ENCODE peak calls at places on chromosomes 6 and 20, in five cellular contexts. S is neuronal stem cell, W is IMR-90, Y is H1, Z is trophoblast cell. K is an unnamed sample.

GRCh38 chr6:84462697-84463096 is 235.3 kb upstream of the CEP162 start:
- DNase-seq in S (no peak), W (peak; percentile 17), Y (no peak), Z (no peak), K (peak; percentile 29)

GRCh38 chr6:34025851-34026250 is 120.0 kb downstream of the GRM4 start:
- DNase-seq in S (no peak), W (no peak), Y (no peak), Z (no peak), K (no peak)

GRCh38 chr6:118565317-118565960 is 17.3 kb downstream of the PLN start:
- DNase-seq in S (no peak), W (peak; percentile 33), Y (no peak), Z (peak; percentile 34), K (peak; percentile 17)

GRCh38 chr20:32007787-32008616 is 2.2 kb upstream of the CCM2L start:
- DNase-seq in S (no peak), W (no peak), Y (peak; percentile 62), Z (no peak), K (no peak)

GRCh38 chr20:52231230-52231746 is 39.7 kb upstream of the ZFP64 start:
- DNase-seq in S (no peak), W (no peak), Y (no peak), Z (no peak), K (no peak)

GRCh38 chr6:169320013-169320412 is 66.4 kb upstream of the THBS2 start:
- DNase-seq in S (no peak), W (peak; percentile 31), Y (no peak), Z (no peak), K (no peak)

GRCh38 chr6:15475261-15475660 is 187.6 kb downstream of the DTNBP1 start:
- DNase-seq in S (no peak), W (no peak), Y (no peak), Z (no peak), K (no peak)

GRCh38 chr20:31822421-31823330 is 3.5 kb downstream of the MYLK2 start:
- DNase-seq in S (peak; percentile 84), W (peak; percentile 46), Y (peak; percentile 97), Z (peak; percentile 46), K (peak; percentile 74)

GRCh38 chr6:6319947-6320811 is at the start of gene F13A1:
- DNase-seq in S (no peak), W (no peak), Y (peak; percentile 72), Z (no peak), K (no peak)

GRCh38 chr20:20525756-20526155 is 157.9 kb downstream of the INSM1 start:
- DNase-seq in S (no peak), W (no peak), Y (no peak), Z (no peak), K (no peak)

GRCh38 chr6:18493421-18493891 is 106.3 kb downstream of the RNF144B start:
- DNase-seq in S (no peak), W (no peak), Y (no peak), Z (no peak), K (no peak)

GRCh38 chr6:134853111-134854055 is 96.5 kb downstream of the ALDH8A1 start:
- DNase-seq in S (no peak), W (peak; percentile 79), Y (no peak), Z (no peak), K (no peak)

GRCh38 chr6:155890409-155890808 is 434.8 kb upstream of the NOX3 start:
- DNase-seq in S (no peak), W (no peak), Y (no peak), Z (no peak), K (no peak)

GRCh38 chr6:46935687-46936086 is 13.9 kb upstream of the ADGRF5 start:
- DNase-seq in S (no peak), W (no peak), Y (peak; percentile 49), Z (peak; percentile 22), K (peak; percentile 42)

GRCh38 chr20:21125072-21125848 is 622 bp upstream of the KIZ start:
- DNase-seq in S (no peak), W (peak; percentile 41), Y (no peak), Z (peak; percentile 49), K (peak; percentile 75)

GRCh38 chr6:6942826-6943225 is 164.9 kb upstream of the RREB1 start:
- DNase-seq in S (no peak), W (peak; percentile 8), Y (no peak), Z (no peak), K (no peak)

GRCh38 chr20:62411479-62412193 is 4.6 kb upstream of the CABLES2 start:
- DNase-seq in S (no peak), W (no peak), Y (no peak), Z (peak; percentile 82), K (no peak)

GRCh38 chr6:48994811-48995210 is 468.2 kb downstream of the MMUT start:
- DNase-seq in S (no peak), W (no peak), Y (no peak), Z (no peak), K (no peak)

GRCh38 chr20:63847374-63848002 is 13.8 kb upstream of the ABHD16B start:
- DNase-seq in S (no peak), W (no peak), Y (peak; percentile 75), Z (no peak), K (no peak)
- H3K14ac ChIP-seq in S (peak overlapping the region; percentile 65), W (peak overlapping the region; percentile 12), Y (peak overlapping the region; percentile 95), Z (peak overlapping the region; percentile 6), K (peak overlapping the region; percentile 97)

GRCh38 chr20:1266167-1266973 is at the start of gene SNPH:
- DNase-seq in S (peak; percentile 49), W (peak; percentile 76), Y (peak; percentile 77), Z (no peak), K (peak; percentile 83)

GRCh38 chr20:1265226-1265915 is 723 bp upstream of the SNPH start:
- DNase-seq in S (no peak), W (no peak), Y (no peak), Z (no peak), K (peak; percentile 48)

GRCh38 chr20:1267809-1268374 is 1.8 kb downstream of the SNPH start:
- DNase-seq in S (no peak), W (no peak), Y (no peak), Z (no peak), K (peak; percentile 18)

GRCh38 chr20:1265916-1266166 is 253 bp upstream of the SNPH start:
- DNase-seq in S (no peak), W (no peak), Y (no peak), Z (no peak), K (no peak)

DNA sequence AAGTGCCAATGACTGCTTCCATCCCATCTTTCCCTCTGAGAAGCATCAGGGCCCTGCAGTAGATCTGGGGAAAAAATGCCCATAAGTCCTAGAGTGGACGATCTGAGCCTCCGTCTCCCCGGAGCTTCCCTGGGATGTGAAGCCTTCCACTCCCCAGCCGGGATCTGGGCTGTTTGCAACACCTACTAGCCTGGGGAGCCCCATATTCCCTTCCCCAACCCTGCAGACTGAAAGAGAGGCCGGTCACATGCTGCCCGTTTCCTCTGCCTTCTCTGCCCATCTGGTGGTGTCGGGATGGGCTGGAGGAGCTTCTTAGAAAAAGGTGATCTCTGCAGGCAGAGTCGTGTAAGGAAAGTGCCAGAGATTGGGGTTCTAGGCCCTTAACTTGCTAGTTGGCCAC is 1.1 kb downstream of the SNPH start:
- DNase-seq in S (no peak), W (no peak), Y (peak; percentile 58), Z (no peak), K (peak; percentile 17)
- H3K4me3 ChIP-seq in S (peak overlapping the region; percentile 42), W (no peak overlapping the region), Y (peak overlapping the region; percentile 81), Z (no peak overlapping the region), K (peak overlapping the region; percentile 84)

DNA sequence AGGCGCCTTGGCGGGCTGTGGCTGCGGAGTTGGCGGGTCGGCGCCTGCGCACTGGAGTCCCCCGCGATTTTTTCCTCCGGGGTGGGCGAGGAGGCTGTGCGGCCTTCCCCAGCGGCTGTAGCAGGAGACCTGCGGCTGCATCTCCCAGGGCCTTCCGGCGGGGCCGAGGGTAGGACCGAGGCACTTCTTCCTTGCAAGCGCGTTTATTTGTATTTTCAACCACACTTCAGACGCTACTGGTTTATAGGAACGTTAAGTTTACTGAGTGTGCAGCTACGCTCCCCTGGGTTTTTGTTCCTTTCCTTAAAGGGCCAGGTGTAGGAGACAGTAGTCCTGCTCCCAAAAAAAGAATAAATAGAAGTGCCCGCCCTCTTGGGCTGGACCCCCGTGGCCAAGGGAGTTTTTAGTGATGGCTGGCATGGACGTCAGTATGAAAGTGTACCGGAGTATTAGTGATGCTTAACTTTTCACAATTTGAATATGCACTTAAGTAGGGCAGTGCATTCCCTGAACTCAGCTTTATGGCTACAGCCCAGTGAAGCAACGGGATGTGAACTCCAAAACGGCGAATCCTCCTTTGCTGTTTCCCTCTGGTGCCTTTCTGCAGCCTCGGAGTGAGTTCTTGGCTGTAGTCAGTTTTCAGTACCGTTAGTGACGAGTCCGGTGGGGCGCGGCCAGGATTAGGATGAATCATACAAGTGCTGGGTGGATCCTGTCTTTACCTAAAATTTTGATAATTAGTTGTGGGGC is 971 bp upstream of the FBXO5 start:
- DNase-seq in S (peak; percentile 97), W (peak; percentile 78), Y (peak; percentile 94), Z (peak; percentile 97), K (peak; percentile 78)
- H3K14ac ChIP-seq in S (no peak overlapping the region), W (peak overlapping the region; percentile 99), Y (no peak overlapping the region), Z (peak overlapping the region; percentile 86), K (no peak overlapping the region)

GRCh38 chr6:36962874-36963273 is 8.3 kb downstream of the PI16 start:
- DNase-seq in S (peak; percentile 71), W (peak; percentile 51), Y (peak; percentile 95), Z (peak; percentile 24), K (peak; percentile 65)

GRCh38 chr6:36959555-36960250 is 5.2 kb downstream of the PI16 start:
- DNase-seq in S (no peak), W (no peak), Y (no peak), Z (no peak), K (no peak)

GRCh38 chr6:36963451-36964290 is 9.1 kb downstream of the PI16 start:
- DNase-seq in S (no peak), W (no peak), Y (peak; percentile 62), Z (no peak), K (no peak)

GRCh38 chr6:36964349-36964748 is 9.8 kb downstream of the PI16 start:
- DNase-seq in S (no peak), W (no peak), Y (no peak), Z (no peak), K (no peak)

DNA sequence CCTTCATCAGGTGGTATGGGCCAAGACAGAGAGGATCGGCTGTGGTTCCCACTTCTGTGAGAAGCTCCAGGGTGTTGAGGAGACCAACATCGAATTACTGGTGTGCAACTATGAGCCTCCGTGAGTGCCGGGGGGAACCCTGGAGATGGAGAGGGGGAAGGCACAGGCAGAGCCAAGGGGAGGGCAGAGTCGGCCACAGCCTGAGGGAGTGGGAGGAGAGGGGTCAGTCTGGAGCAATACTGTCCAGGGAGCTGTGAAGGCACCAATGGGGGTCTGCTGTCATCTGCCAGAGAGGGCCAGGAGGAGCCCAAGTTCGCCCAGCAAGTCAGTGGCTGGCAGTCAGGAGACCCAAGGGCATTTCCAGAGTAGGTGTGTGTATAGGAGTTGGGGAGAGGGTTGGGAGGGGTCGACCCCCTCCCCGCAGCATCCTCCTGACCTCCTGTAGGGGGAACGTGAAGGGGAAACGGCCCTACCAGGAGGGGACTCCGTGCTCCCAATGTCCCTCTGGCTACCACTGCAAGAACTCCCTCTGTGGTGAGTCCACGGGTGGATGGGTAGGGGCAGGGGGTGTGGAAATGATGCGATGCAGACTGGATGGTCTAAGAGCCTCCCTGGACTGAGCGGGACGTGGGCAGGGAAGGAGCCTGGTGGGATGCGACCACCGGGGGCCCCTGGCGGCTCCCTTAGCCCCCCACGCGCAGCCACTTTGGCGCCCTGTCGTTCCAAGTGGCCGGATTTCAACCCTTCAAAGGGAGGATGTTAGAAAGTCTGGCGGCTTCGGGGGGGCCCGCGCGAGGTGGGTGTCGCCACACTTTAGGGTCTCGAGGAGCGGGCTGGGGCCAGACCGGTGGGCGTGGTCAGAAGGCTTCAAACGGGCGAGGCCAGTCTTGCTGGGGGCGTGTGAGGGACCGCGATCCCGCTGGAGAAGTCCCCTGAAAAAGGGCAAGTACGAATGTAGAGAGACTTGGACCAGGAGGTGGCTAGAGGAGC is 7.2 kb downstream of the PI16 start:
- DNase-seq in S (no peak), W (no peak), Y (no peak), Z (no peak), K (no peak)
- H3K4me3 ChIP-seq in S (no peak overlapping the region), W (no peak overlapping the region), Y (no peak overlapping the region), Z (no peak overlapping the region), K (no peak overlapping the region)